ENCODE peak calls at places on chromosomes 13 and 19, in four cellular contexts. G, K, S and X are unnamed samples.

GRCh38 chr13:94550030-94550738 is 45.8 kb downstream of the TGDS start:
- DNase-seq in G (peak), K (no peak), S (no peak), X (peak)

GRCh38 chr19:2887391-2887914 is 13.3 kb upstream of the ZNF57 start:
- DNase-seq in G (no peak), K (peak), S (peak), X (peak)

GRCh38 chr19:14404322-14404721 is 14.8 kb downstream of the DDX39A start:
- DNase-seq in G (no peak), K (no peak), S (no peak), X (no peak)

GRCh38 chr13:80339841-80340642 is 884 bp downstream of the SPRY2 start:
- DNase-seq in G (no peak), K (peak), S (peak), X (peak)

GRCh38 chr13:32023698-32024097 is 7.9 kb upstream of the FRY start:
- DNase-seq in G (no peak), K (no peak), S (no peak), X (no peak)

GRCh38 chr13:99308481-99309087 is 1.4 kb upstream of the GPR183 start:
- DNase-seq in G (no peak), K (no peak), S (no peak), X (peak)

GRCh38 chr13:23778879-23779278 is 110.3 kb downstream of the MIPEP start:
- DNase-seq in G (no peak), K (no peak), S (no peak), X (peak)

GRCh38 chr19:29771708-29772415 is 39.9 kb upstream of the CCNE1 start:
- DNase-seq in G (no peak), K (peak), S (peak), X (peak)

GRCh38 chr13:44759222-44759721 is 183.1 kb upstream of the TSC22D1 start:
- DNase-seq in G (no peak), K (no peak), S (no peak), X (no peak)

GRCh38 chr19:5823579-5824281 is 15.8 kb downstream of the FUT6 start:
- DNase-seq in G (no peak), K (peak), S (peak), X (no peak)

GRCh38 chr13:31742102-31742695 is 2.9 kb downstream of the RXFP2 start:
- DNase-seq in G (peak), K (peak), S (peak), X (peak)

GRCh38 chr19:35592226-35592625 is 6.3 kb downstream of the PMIS2 start:
- DNase-seq in G (no peak), K (peak), S (peak), X (peak)

GRCh38 chr19:16527971-16528521 is 14.2 kb downstream of the CHERP start:
- DNase-seq in G (no peak), K (peak), S (peak), X (no peak)

GRCh38 chr19:47806435-47806834 is 2.1 kb upstream of the TPRX1 start:
- DNase-seq in G (no peak), K (no peak), S (no peak), X (no peak)

GRCh38 chr19:14649020-14649419 is 25.6 kb downstream of the ADGRE3 start:
- DNase-seq in G (no peak), K (no peak), S (no peak), X (no peak)

GRCh38 chr19:33302175-33302973 is at the start of gene CEBPA:
- DNase-seq in G (no peak), K (peak), S (peak), X (peak)

GRCh38 chr19:52786078-52786463 is 520 bp downstream of the ZNF600 start:
- DNase-seq in G (no peak), K (peak), S (peak), X (no peak)

GRCh38 chr13:106275441-106276032 is 259.9 kb downstream of the EFNB2 start:
- DNase-seq in G (no peak), K (no peak), S (no peak), X (no peak)

GRCh38 chr19:54133312-54133956 is 4.1 kb upstream of the CNOT3 start:
- DNase-seq in G (no peak), K (no peak), S (peak), X (no peak)

GRCh38 chr13:30224732-30225131 is 82.6 kb downstream of the KATNAL1 start:
- DNase-seq in G (no peak), K (no peak), S (no peak), X (peak)

GRCh38 chr19:40695881-40696280 is 5.4 kb upstream of the NUMBL start:
- DNase-seq in G (no peak), K (no peak), S (no peak), X (no peak)

GRCh38 chr13:71525004-71525403 is 342.0 kb downstream of the DACH1 start:
- DNase-seq in G (no peak), K (no peak), S (no peak), X (no peak)

GRCh38 chr19:1613808-1614570 is 8.7 kb upstream of the UQCR11 start:
- DNase-seq in G (no peak), K (no peak), S (no peak), X (no peak)
- TF ChIP-seq CHD1 in G (no peak), K (no peak), S (no peak), X (no peak)

GRCh38 chr19:49363265-49364082 is at the start of gene DKKL1:
- DNase-seq in G (peak), K (peak), S (peak), X (peak)
- TF ChIP-seq CHD1 in G (no peak), K (no peak), S (no peak), X (no peak)

GRCh38 chr13:73551736-73552135 is 492.9 kb downstream of the KLF5 start:
- DNase-seq in G (no peak), K (no peak), S (no peak), X (no peak)

DNA sequence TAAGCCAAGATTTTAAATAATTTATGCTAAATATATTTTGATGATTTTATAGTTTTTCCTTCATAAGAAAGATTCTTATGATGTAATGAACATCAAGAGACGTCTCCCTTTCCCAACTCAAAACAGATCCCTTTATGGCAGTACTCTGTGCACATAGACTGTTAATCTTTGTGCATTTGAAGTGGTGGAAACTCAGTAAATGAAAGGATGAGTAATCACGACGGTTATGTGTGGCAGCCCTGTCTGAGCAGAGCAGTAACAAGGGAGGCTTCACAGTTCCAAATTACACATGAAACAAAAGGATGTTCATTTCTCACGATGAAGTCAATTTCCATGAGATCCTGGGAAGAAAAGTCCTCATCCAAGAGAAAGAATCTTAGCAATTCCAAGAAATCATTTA is 498.1 kb downstream of the KLF5 start:
- DNase-seq in G (no peak), K (no peak), S (no peak), X (no peak)
- TF ChIP-seq CHD1 in G (no peak), K (no peak), S (no peak), X (no peak)

GRCh38 chr13:21675095-21676007 is 4.5 kb downstream of the FGF9 start:
- DNase-seq in G (no peak), K (no peak), S (peak), X (no peak)
- TF ChIP-seq CHD1 in G (no peak), K (no peak), S (no peak), X (no peak)

GRCh38 chr13:29174093-29174492 is 354.0 kb downstream of the MTUS2 start:
- DNase-seq in G (no peak), K (no peak), S (no peak), X (no peak)
- TF ChIP-seq CHD1 in G (no peak), K (no peak), S (no peak), X (no peak)

GRCh38 chr13:112910616-112911280 is 58.3 kb upstream of the MCF2L start:
- DNase-seq in G (no peak), K (no peak), S (no peak), X (no peak)
- TF ChIP-seq CHD1 in G (no peak), K (no peak), S (no peak), X (no peak)

GRCh38 chr19:12937243-12938053 is 961 bp upstream of the CALR start:
- DNase-seq in G (no peak), K (no peak), S (peak), X (no peak)

GRCh38 chr19:12939292-12939606 is 840 bp downstream of the CALR start:
- DNase-seq in G (no peak), K (no peak), S (no peak), X (peak)

GRCh38 chr19:12938054-12938535 is 314 bp upstream of the CALR start:
- DNase-seq in G (peak), K (peak), S (peak), X (peak)

GRCh38 chr19:12939908-12940533 is 1.6 kb downstream of the CALR start:
- DNase-seq in G (no peak), K (no peak), S (no peak), X (no peak)

DNA sequence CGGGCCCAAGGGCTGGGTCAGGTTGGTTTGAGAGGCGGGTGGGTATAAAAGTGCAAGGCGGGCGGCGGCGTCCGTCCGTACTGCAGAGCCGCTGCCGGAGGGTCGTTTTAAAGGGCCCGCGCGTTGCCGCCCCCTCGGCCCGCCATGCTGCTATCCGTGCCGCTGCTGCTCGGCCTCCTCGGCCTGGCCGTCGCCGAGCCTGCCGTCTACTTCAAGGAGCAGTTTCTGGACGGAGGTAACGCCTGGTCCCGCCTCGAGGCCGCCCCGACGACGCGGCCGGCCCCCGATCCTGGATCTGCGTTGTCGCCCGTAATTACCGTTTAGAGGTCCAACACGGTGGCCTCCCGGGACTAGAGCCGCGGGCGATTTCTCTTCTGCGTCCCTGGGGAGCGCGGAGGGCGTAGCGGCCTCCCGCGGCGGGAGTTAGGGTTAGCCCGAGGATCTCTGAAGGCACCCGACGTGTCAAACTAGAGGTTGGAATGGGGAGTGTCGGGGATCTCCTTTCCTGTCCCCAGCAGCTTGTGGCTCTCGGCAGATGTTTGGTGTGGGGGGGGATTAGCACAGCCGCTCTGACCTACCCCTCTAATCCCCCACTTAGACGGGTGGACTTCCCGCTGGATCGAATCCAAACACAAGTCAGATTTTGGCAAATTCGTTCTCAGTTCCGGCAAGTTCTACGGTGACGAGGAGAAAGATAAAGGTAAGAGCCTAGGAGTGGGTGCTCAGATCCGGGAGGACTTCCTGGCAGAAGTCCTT is at the start of gene CALR:
- DNase-seq in G (no peak), K (no peak), S (no peak), X (no peak)
- TF ChIP-seq CHD1 in G (peak), K (peak), S (no peak), X (no peak)

GRCh38 chr13:114062754-114063153 is 69.7 kb downstream of the RASA3 start:
- DNase-seq in G (no peak), K (no peak), S (no peak), X (no peak)

GRCh38 chr13:114065141-114065925 is 67.1 kb downstream of the RASA3 start:
- DNase-seq in G (no peak), K (peak), S (peak), X (peak)

GRCh38 chr13:114064516-114065140 is 67.8 kb downstream of the RASA3 start:
- DNase-seq in G (no peak), K (peak), S (no peak), X (peak)

GRCh38 chr13:114062341-114062740 is 70.1 kb downstream of the RASA3 start:
- DNase-seq in G (no peak), K (no peak), S (no peak), X (no peak)

DNA sequence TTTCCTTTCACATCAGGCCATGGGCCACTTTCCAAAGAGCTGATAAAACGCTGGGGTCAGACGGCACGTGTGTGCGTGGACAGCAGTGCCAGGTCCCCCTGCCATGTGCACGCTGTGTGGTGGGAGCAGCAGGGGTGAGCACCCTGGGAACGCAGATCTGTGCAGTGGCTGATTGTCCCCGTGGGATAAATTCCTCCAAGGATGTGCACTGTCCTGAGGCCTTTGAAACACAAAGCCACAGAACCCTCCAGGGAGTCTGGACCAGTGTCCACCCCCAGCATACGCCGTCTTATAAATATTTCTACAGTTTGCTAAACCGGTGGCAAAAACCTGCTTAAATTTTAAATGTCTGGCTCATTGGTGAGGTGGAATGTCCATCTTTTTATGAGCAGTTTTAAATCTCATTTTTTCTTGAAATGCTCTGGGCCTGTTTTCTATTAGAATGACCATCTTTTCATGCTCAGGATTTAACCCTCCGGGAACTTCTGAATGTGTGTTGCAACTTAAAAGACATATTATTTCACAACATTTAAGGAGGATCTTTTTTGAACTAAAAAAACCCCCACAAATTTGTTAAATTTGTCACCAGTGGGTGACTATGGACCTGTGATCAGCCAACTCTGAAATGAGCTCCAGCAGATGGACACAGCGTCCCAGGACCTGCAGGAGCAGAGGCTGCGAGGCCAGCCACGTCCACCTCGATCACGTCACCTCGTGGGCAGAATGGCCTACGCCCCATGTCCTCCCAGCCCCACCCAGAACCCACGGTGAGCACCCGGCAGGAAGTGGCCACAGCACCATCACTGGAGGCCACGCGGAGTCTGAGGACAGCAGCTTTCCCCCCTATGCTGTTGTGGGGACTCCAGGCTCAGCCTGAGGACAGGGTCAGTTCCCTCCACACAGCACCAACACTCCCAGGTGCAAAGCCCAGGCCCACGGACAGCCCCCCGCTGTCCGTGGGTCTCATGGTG is 68.6 kb downstream of the RASA3 start:
- DNase-seq in G (no peak), K (peak), S (no peak), X (peak)
- TF ChIP-seq CHD1 in G (no peak), K (no peak), S (no peak), X (no peak)

DNA sequence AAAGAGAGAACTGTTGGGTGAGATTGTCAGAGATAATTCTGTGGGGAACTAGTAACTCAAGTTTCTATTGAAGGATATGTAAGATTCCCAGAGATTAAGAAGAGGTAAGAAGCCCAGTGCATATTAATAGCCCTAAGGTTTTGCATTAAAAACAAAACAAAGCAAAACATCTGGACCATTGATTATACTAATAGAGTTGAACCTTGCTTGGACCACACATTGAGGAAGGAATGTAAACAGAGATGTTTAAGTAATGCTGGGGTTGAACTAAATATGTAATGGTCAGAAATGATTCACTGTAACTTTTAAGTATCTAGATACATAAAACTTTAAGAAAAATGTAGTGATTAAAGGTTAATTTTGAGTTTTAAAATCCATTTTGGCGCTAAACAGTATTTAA is 1770.0 kb downstream of the PCDH9 start:
- DNase-seq in G (no peak), K (no peak), S (no peak), X (peak)
- TF ChIP-seq CHD1 in G (no peak), K (no peak), S (no peak), X (no peak)

DNA sequence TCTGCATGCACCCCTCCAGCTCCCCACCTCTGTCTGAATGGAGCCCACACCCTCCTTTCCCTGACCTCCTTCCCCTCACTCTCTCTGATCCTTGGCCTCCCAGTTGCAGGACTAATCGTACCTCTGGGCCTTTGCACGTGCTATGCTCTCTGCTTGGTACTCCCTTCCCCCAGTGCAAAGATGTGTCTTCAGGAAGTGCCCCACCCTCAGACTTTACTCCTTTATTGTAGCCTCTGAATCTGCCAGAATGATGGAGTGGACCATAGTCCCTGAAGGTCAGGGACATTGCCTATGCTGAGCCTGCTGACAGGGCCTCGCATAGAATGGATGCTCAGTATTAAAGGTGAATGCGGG is 1.3 kb upstream of the JUND start:
- DNase-seq in G (no peak), K (peak), S (no peak), X (no peak)
- TF ChIP-seq CHD1 in G (no peak), K (no peak), S (no peak), X (no peak)